ENCODE peak calls at places on chromosomes 11 and 22, in four cellular contexts. L is left ventricle myocardium inferior; B is skeletal muscle cell; Q is activated CD4-positive, alpha-beta T cell treated with anti-CD3 and anti-CD28 coated beads for 24 hours. J is an unnamed sample.

GRCh38 chr22:27677895-27678458 is 123.6 kb downstream of the MN1 start:
- DNase-seq in L (no peak), B (no peak), Q (no peak), J (no peak)

GRCh38 chr22:37119872-37120271 is 10.4 kb upstream of the TMPRSS6 start:
- DNase-seq in L (no peak), B (no peak), Q (no peak), J (no peak)

GRCh38 chr22:46587492-46588278 is 32.5 kb upstream of the GRAMD4 start:
- DNase-seq in L (peak; percentile 48), B (no peak), Q (no peak), J (no peak)

GRCh38 chr11:116895053-116895757 is 57.8 kb upstream of the APOA1 start:
- DNase-seq in L (no peak), B (no peak), Q (no peak), J (no peak)

GRCh38 chr11:105719073-105719846 is 109.4 kb downstream of the GRIA4 start:
- DNase-seq in L (no peak), B (peak; percentile 57), Q (no peak), J (no peak)

GRCh38 chr11:10922944-10923343 is 65.1 kb upstream of the ZBED5 start:
- DNase-seq in L (no peak), B (no peak), Q (no peak), J (no peak)

GRCh38 chr11:26040339-26040738 is 291.6 kb upstream of the ANO3 start:
- DNase-seq in L (no peak), B (no peak), Q (no peak), J (no peak)

GRCh38 chr11:106218096-106218495 is 140.6 kb downstream of the AASDHPPT start:
- DNase-seq in L (no peak), B (no peak), Q (no peak), J (no peak)

GRCh38 chr11:10606536-10607208 is 38.2 kb upstream of the LYVE1 start:
- DNase-seq in L (no peak), B (peak; percentile 59), Q (no peak), J (no peak)

GRCh38 chr22:50436134-50436830 is 38.6 kb downstream of the SBF1 start:
- DNase-seq in L (no peak), B (no peak), Q (no peak), J (no peak)

GRCh38 chr22:44400763-44401060 is 88.0 kb upstream of the SHISAL1 start:
- DNase-seq in L (no peak), B (no peak), Q (no peak), J (no peak)

GRCh38 chr11:68651985-68652682 is 32.2 kb upstream of the GAL start:
- DNase-seq in L (no peak), B (no peak), Q (no peak), J (no peak)

GRCh38 chr11:90639687-90640086 is 416.8 kb upstream of the CHORDC1 start:
- DNase-seq in L (no peak), B (no peak), Q (no peak), J (no peak)

GRCh38 chr11:9052316-9052715 is 39.1 kb downstream of the SCUBE2 start:
- DNase-seq in L (no peak), B (no peak), Q (no peak), J (no peak)

GRCh38 chr11:119417726-119418540 is 5.0 kb downstream of the THY1 start:
- DNase-seq in L (no peak), B (peak; percentile 72), Q (no peak), J (peak; percentile 41)

GRCh38 chr11:95459268-95460040 is 228.5 kb upstream of the SESN3 start:
- DNase-seq in L (no peak), B (no peak), Q (no peak), J (no peak)

GRCh38 chr22:35549338-35549737 is 8.7 kb downstream of the RASD2 start:
- DNase-seq in L (peak; percentile 68), B (no peak), Q (no peak), J (no peak)

GRCh38 chr11:84106560-84106959 is 820.4 kb upstream of the CCDC90B start:
- DNase-seq in L (no peak), B (no peak), Q (no peak), J (no peak)